ENCODE peak calls at places on chromosome 4, in five cellular contexts. T is H7; E is activated naive CD8-positive, alpha-beta T cell treated with anti-CD3 and anti-CD28 coated beads for 36 hours; S is NAMALWA; L is GM12865. R is an unnamed sample.

GRCh38 chr4:1984406-1985191 is 24.2 kb downstream of the NELFA start:
- DNase-seq in T (peak), S (no peak), E (no peak), L (no peak), R (no peak)

GRCh38 chr4:87007345-87008181 is 72.8 kb downstream of the AFF1 start:
- DNase-seq in L (peak), S (peak), T (peak), E (peak), R (peak)

GRCh38 chr4:126530996-126531585 is 1101.7 kb upstream of the INTU start:
- DNase-seq in L (no peak), S (no peak), E (no peak), T (no peak), R (no peak)

GRCh38 chr4:69881173-69881773 is 21.3 kb upstream of the SULT1E1 start:
- DNase-seq in L (peak), E (peak), T (no peak), S (peak), R (peak)

GRCh38 chr4:150012851-150013360 is 65.3 kb upstream of the DCLK2 start:
- DNase-seq in L (no peak), E (no peak), T (no peak), S (no peak), R (no peak)

GRCh38 chr4:7803371-7803770 is 136.3 kb downstream of the AFAP1 start:
- DNase-seq in L (no peak), T (no peak), S (no peak), E (no peak), R (no peak)

GRCh38 chr4:154189346-154189745 is 302.3 kb downstream of the DCHS2 start:
- DNase-seq in S (no peak), T (no peak), L (no peak), E (no peak), R (peak)

GRCh38 chr4:8506373-8507250 is 66.0 kb downstream of the TRMT44 start:
- DNase-seq in E (no peak), S (no peak), L (no peak), T (peak), R (peak)

GRCh38 chr4:89737888-89738287 is 99.1 kb downstream of the SNCA start:
- DNase-seq in E (no peak), S (no peak), L (no peak), T (no peak), R (no peak)

GRCh38 chr4:186096681-186097080 is 7.8 kb upstream of the FAM149A start:
- DNase-seq in S (no peak), E (no peak), T (no peak), L (no peak), R (no peak)

GRCh38 chr4:52199574-52200338 is 148.7 kb downstream of the SPATA18 start:
- DNase-seq in T (no peak), S (no peak), E (no peak), L (no peak), R (peak)

GRCh38 chr4:124111411-124111810 is 601.1 kb downstream of the ANKRD50 start:
- DNase-seq in L (no peak), T (no peak), S (no peak), E (no peak), R (no peak)

GRCh38 chr4:7055990-7056325 is 11.9 kb downstream of the GRPEL1 start:
- DNase-seq in E (no peak), L (no peak), T (no peak), S (no peak), R (no peak)